ENCODE peak calls at places on chromosomes 1 and 21, in four cellular contexts. One of them, this sample, is unnamed.

GRCh38 chr1:226728448-226728847 is 10.6 kb downstream of the ITPKB start:
- DNase-seq in K562: no peak
- DNase-seq in HepG2: no peak
- DNase-seq in GM12878: no peak
- DNase-seq in this sample: no peak

GRCh38 chr1:97906567-97907228 is 14.1 kb downstream of the DPYD start:
- DNase-seq in K562: no peak
- DNase-seq in HepG2: peak; percentile 13
- DNase-seq in GM12878: no peak
- DNase-seq in this sample: no peak

GRCh38 chr21:16193758-16194606 is 464.2 kb downstream of the USP25 start:
- DNase-seq in HepG2: no peak
- DNase-seq in K562: no peak
- DNase-seq in GM12878: no peak
- DNase-seq in this sample: peak; percentile 60

GRCh38 chr1:172287207-172287606 is 133.3 kb upstream of the C1orf105 start:
- DNase-seq in K562: no peak
- DNase-seq in GM12878: no peak
- DNase-seq in HepG2: no peak
- DNase-seq in this sample: no peak

GRCh38 chr1:209012443-209013196 is 570.9 kb upstream of the CAMK1G start:
- DNase-seq in GM12878: no peak
- DNase-seq in HepG2: no peak
- DNase-seq in K562: no peak
- DNase-seq in this sample: no peak

GRCh38 chr1:156508205-156508954 is 7.8 kb upstream of the MEF2D start:
- DNase-seq in HepG2: no peak
- DNase-seq in K562: no peak
- DNase-seq in GM12878: no peak
- DNase-seq in this sample: no peak

GRCh38 chr1:16110884-16111283 is 37.4 kb upstream of the FAM131C start:
- DNase-seq in HepG2: no peak
- DNase-seq in K562: no peak
- DNase-seq in GM12878: no peak
- DNase-seq in this sample: no peak

GRCh38 chr21:46052703-46053651 is 44.9 kb upstream of the COL6A2 start:
- DNase-seq in K562: no peak
- DNase-seq in GM12878: no peak
- DNase-seq in HepG2: no peak
- DNase-seq in this sample: no peak

GRCh38 chr1:203625623-203626189 is 926 bp upstream of the ATP2B4 start:
- DNase-seq in K562: peak; percentile 79
- DNase-seq in HepG2: peak; percentile 16
- DNase-seq in GM12878: peak; percentile 54
- DNase-seq in this sample: peak; percentile 31

GRCh38 chr1:22338071-22338765 is 113.4 kb upstream of the ZBTB40 start:
- DNase-seq in GM12878: no peak
- DNase-seq in K562: no peak
- DNase-seq in HepG2: no peak
- DNase-seq in this sample: no peak

GRCh38 chr21:44549525-44550211 is 1.6 kb downstream of the KRTAP10-2 start:
- DNase-seq in GM12878: no peak
- DNase-seq in K562: no peak
- DNase-seq in HepG2: no peak
- DNase-seq in this sample: no peak
- TF ChIP-seq SP1 in GM12878: no peak
- TF ChIP-seq SP1 in K562: no peak
- TF ChIP-seq SP1 in HepG2: no peak
- TF ChIP-seq SP1 in this sample: no peak

GRCh38 chr1:236287757-236288619 is 6.2 kb upstream of the ERO1B start:
- DNase-seq in K562: peak; percentile 56
- DNase-seq in GM12878: no peak
- DNase-seq in HepG2: no peak
- DNase-seq in this sample: peak; percentile 66
- TF ChIP-seq FOXM1 in K562: no peak
- TF ChIP-seq FOXM1 in GM12878: no peak
- TF ChIP-seq FOXM1 in HepG2: no peak
- TF ChIP-seq FOXM1 in this sample: no peak

GRCh38 chr1:92601044-92601443 is 114.3 kb upstream of the GFI1 start:
- DNase-seq in K562: no peak
- DNase-seq in GM12878: no peak
- DNase-seq in HepG2: no peak
- DNase-seq in this sample: no peak

DNA sequence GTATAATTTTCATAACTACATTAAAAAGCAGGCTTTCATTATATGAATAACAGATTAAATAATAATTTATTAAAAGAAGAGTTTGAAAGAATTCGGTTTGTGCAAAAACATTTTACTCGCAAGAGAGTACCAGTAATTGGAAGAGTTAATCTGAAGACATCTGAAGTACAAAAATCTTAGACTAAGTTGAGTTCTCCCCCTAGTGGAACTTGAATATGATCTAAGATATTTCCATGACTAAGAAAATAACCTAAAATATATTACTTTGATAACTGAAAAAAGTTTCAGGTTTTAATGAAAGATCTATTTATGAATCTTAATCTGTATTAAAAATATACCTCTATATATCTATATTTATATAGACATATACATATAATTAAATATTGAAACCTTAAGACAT is 112.5 kb upstream of the GFI1 start:
- DNase-seq in K562: no peak
- DNase-seq in GM12878: no peak
- DNase-seq in HepG2: peak; percentile 41
- DNase-seq in this sample: no peak
- TF ChIP-seq SP1 in K562: no peak
- TF ChIP-seq SP1 in GM12878: no peak
- TF ChIP-seq SP1 in HepG2: no peak
- TF ChIP-seq SP1 in this sample: no peak

GRCh38 chr1:53637726-53638640 is 101.0 kb downstream of the GLIS1 start:
- DNase-seq in K562: no peak
- DNase-seq in HepG2: no peak
- DNase-seq in GM12878: no peak
- DNase-seq in this sample: no peak
- TF ChIP-seq FOXM1 in K562: no peak
- TF ChIP-seq FOXM1 in HepG2: no peak
- TF ChIP-seq FOXM1 in GM12878: no peak
- TF ChIP-seq FOXM1 in this sample: no peak

GRCh38 chr1:186175588-186175987 is 199.5 kb downstream of the TPR start:
- DNase-seq in GM12878: no peak
- DNase-seq in HepG2: no peak
- DNase-seq in K562: no peak
- DNase-seq in this sample: no peak

GRCh38 chr1:186183970-186184628 is 191.0 kb downstream of the TPR start:
- DNase-seq in GM12878: peak; percentile 19
- DNase-seq in HepG2: no peak
- DNase-seq in K562: no peak
- DNase-seq in this sample: no peak

GRCh38 chr1:186183219-186183618 is 191.8 kb downstream of the TPR start:
- DNase-seq in GM12878: no peak
- DNase-seq in HepG2: no peak
- DNase-seq in K562: no peak
- DNase-seq in this sample: no peak

DNA sequence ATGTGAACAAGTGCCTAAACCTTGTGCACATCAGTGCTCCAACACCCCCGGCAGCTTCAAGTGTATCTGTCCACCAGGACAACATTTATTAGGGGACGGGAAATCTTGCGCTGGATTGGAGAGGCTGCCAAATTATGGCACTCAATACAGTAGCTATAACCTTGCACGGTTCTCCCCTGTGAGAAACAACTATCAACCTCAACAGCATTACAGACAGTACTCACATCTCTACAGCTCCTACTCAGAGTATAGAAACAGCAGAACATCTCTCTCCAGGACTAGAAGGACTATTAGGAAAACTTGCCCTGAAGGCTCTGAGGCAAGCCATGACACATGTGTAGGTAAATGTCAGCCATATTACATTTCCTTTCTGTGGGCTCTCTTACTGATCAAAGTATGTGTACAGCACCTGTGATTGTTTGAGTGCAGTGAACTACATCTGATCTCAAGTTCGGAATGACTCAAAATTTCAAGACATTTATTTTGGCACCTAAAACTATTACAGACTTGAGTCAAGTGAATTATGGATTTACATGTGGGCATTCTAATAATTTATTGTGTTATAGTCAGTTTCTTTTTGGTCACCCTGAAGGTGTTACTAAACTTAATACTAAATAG is 196.5 kb downstream of the TPR start:
- DNase-seq in HepG2: no peak
- DNase-seq in GM12878: no peak
- DNase-seq in K562: no peak
- DNase-seq in this sample: no peak
- TF ChIP-seq SP1 in HepG2: no peak
- TF ChIP-seq SP1 in GM12878: no peak
- TF ChIP-seq SP1 in K562: no peak
- TF ChIP-seq SP1 in this sample: no peak

DNA sequence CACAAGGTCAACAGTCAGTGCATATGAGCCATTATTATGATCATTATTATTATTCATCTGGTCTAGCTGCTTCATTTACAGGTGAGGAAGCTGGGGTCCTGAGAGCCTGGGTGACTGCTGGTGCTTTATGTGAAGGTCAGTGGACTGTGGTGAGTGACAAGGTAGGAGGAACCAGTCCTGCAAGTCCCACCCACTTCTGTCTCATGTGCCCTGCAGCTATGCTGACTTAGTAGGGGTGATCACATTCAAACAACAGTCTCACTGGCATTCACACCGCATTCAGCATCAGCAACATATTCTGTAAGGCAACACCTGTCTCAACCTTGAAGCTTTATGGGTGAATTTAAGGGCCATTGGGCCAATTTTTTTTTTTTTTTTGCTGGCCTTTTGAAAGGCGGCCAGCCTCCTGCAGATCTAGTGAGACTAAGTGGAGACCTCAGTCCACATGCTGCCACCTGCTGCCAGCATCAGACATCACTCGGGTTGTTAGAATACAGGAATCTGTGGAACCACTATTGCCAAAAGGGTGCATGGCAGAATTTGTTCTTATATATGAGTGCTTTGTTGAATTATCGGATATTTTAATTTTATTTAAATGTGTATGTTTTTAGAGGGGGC is 59.9 kb upstream of the CACNA1E start:
- DNase-seq in GM12878: no peak
- DNase-seq in HepG2: peak; percentile 27
- DNase-seq in K562: peak; percentile 45
- DNase-seq in this sample: peak; percentile 70
- TF ChIP-seq FOXM1 in GM12878: no peak
- TF ChIP-seq FOXM1 in HepG2: no peak
- TF ChIP-seq FOXM1 in K562: no peak
- TF ChIP-seq FOXM1 in this sample: no peak

GRCh38 chr1:163535807-163536206 is 214.1 kb downstream of the NUF2 start:
- DNase-seq in K562: no peak
- DNase-seq in GM12878: no peak
- DNase-seq in HepG2: no peak
- DNase-seq in this sample: no peak

GRCh38 chr1:163538682-163539081 is 216.9 kb downstream of the NUF2 start:
- DNase-seq in HepG2: no peak
- DNase-seq in K562: no peak
- DNase-seq in GM12878: no peak
- DNase-seq in this sample: no peak

GRCh38 chr1:163540727-163541126 is 219.0 kb downstream of the NUF2 start:
- DNase-seq in GM12878: no peak
- DNase-seq in HepG2: no peak
- DNase-seq in K562: no peak
- DNase-seq in this sample: no peak

GRCh38 chr1:163535401-163535800 is 213.6 kb downstream of the NUF2 start:
- DNase-seq in K562: no peak
- DNase-seq in HepG2: no peak
- DNase-seq in GM12878: no peak
- DNase-seq in this sample: no peak

DNA sequence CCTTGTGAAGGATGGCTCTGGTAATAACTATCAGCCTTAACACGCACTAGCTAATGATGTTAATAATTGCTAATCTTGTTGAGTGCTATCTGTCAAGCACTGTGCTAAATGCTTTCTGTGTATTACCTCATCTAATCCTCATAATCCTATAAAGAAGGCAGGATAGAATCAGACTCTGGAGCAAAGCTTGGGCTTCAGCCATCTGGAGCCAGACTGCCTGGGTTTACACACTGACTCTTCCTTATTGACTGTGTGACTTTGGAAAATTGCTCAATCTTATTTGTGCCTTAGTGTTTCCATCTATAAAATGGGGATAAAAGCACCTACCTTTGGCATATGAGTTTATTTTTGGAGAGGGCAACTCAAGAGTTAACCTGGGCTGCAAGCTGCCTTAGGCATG is 216.1 kb downstream of the NUF2 start:
- DNase-seq in HepG2: no peak
- DNase-seq in K562: no peak
- DNase-seq in GM12878: no peak
- DNase-seq in this sample: no peak
- TF ChIP-seq SP1 in HepG2: no peak
- TF ChIP-seq SP1 in K562: no peak
- TF ChIP-seq SP1 in GM12878: no peak
- TF ChIP-seq SP1 in this sample: no peak

DNA sequence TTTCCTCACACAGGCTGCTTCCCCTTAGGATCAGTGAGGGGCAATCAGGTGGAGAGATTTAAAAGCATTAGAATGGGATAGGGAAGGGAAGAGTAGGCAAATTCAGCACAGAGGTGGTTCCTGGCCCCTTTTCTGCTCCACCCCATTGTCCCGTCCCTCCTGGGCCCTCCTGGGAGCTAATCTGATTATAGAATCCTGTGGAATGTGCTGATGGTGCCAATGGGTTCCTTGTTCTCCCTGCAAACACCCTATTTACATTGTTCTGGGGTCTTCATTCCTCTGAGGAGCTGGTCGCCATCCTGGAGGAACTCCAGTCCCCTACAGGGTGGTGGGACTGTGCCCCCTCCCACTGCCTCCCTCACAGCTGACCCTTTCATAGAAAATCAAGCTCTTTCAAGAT is 34.4 kb upstream of the LRP8 start:
- DNase-seq in K562: no peak
- DNase-seq in HepG2: no peak
- DNase-seq in GM12878: no peak
- DNase-seq in this sample: no peak
- TF ChIP-seq FOXM1 in K562: no peak
- TF ChIP-seq FOXM1 in HepG2: no peak
- TF ChIP-seq FOXM1 in GM12878: no peak
- TF ChIP-seq FOXM1 in this sample: no peak

DNA sequence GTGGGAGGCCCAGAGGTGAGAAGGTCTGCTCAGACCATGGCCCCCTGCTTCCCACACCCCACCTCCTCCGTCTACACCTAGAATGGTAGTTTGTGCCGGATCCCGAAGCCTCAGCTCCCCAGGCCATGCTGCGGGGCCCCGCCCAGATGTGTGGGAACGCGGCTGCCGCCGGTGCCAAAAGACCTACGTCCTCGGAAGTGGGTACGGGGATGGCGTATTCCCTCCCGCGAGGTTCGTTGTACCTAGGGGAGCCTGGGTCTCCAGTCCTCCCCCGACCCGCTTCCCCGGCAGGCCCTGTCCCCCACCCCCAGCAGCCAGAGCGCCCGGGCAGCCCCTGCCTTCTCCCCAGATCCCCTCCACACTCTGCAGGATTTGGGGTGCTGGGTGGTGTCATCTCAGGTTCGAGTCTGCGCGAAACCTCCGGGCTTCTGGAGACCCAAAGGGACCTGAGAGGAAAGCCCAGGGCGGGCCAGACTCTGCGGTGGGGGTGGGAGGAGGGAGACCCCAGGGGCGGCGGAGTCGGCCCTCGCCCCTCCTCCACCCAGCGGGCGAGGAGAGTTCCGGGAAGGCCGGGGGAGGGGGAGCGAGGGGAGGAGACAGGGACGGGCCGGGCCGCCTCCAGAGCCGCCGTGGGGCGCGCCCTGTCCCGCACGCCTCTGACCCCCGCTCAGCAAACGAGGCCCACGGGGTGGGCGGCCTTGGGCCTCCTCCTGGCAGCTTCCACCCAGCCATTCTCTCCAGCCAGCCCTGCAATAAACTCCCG is 6.2 kb upstream of the PRDM16 start:
- DNase-seq in GM12878: no peak
- DNase-seq in HepG2: no peak
- DNase-seq in K562: no peak
- DNase-seq in this sample: no peak
- TF ChIP-seq SP1 in GM12878: no peak
- TF ChIP-seq SP1 in HepG2: no peak
- TF ChIP-seq SP1 in K562: no peak
- TF ChIP-seq SP1 in this sample: no peak